ENCODE peak calls at places on chromosomes 6 and 20, in six cellular contexts. One of them, this sample, is unnamed.

GRCh38 chr6:144347933-144348332 is 62.8 kb downstream of the UTRN start:
- DNase-seq in natural killer cell: no peak
- DNase-seq in lung: no peak
- DNase-seq in GM06990: no peak
- DNase-seq in left ventricle myocardium inferior: no peak
- DNase-seq in HepG2: no peak
- DNase-seq in this sample: no peak

GRCh38 chr6:25173951-25174474 is 105.2 kb upstream of the CARMIL1 start:
- DNase-seq in left ventricle myocardium inferior: no peak
- DNase-seq in HepG2: peak
- DNase-seq in GM06990: no peak
- DNase-seq in natural killer cell: no peak
- DNase-seq in lung: no peak
- DNase-seq in this sample: no peak

GRCh38 chr20:1299522-1299921 is 29.4 kb downstream of the SDCBP2 start:
- DNase-seq in natural killer cell: no peak
- DNase-seq in GM06990: no peak
- DNase-seq in left ventricle myocardium inferior: no peak
- DNase-seq in HepG2: no peak
- DNase-seq in lung: no peak
- DNase-seq in this sample: no peak

GRCh38 chr20:48025061-48025515 is 239.8 kb upstream of the SULF2 start:
- DNase-seq in GM06990: no peak
- DNase-seq in natural killer cell: no peak
- DNase-seq in HepG2: no peak
- DNase-seq in left ventricle myocardium inferior: no peak
- DNase-seq in lung: no peak
- DNase-seq in this sample: no peak

GRCh38 chr6:53727748-53728147 is 62.2 kb upstream of the KLHL31 start:
- DNase-seq in GM06990: no peak
- DNase-seq in HepG2: no peak
- DNase-seq in lung: no peak
- DNase-seq in natural killer cell: no peak
- DNase-seq in left ventricle myocardium inferior: no peak
- DNase-seq in this sample: no peak

GRCh38 chr6:112468359-112468758 is 121.2 kb downstream of the RFPL4B start:
- DNase-seq in natural killer cell: no peak
- DNase-seq in left ventricle myocardium inferior: no peak
- DNase-seq in lung: no peak
- DNase-seq in GM06990: no peak
- DNase-seq in HepG2: no peak
- DNase-seq in this sample: no peak

GRCh38 chr20:4942336-4942735 is 59.0 kb downstream of the SLC23A2 start:
- DNase-seq in natural killer cell: no peak
- DNase-seq in lung: no peak
- DNase-seq in GM06990: no peak
- DNase-seq in HepG2: no peak
- DNase-seq in left ventricle myocardium inferior: no peak
- DNase-seq in this sample: no peak

GRCh38 chr6:168198302-168199180 is 119.5 kb upstream of the FRMD1 start:
- DNase-seq in natural killer cell: no peak
- DNase-seq in HepG2: no peak
- DNase-seq in lung: no peak
- DNase-seq in left ventricle myocardium inferior: no peak
- DNase-seq in GM06990: no peak
- DNase-seq in this sample: no peak

GRCh38 chr6:128600397-128600951 is 80.1 kb upstream of the PTPRK start:
- DNase-seq in natural killer cell: no peak
- DNase-seq in lung: no peak
- DNase-seq in HepG2: no peak
- DNase-seq in GM06990: peak
- DNase-seq in left ventricle myocardium inferior: no peak
- DNase-seq in this sample: no peak

GRCh38 chr20:24289737-24290481 is 179.5 kb upstream of the SYNDIG1 start:
- DNase-seq in lung: no peak
- DNase-seq in left ventricle myocardium inferior: no peak
- DNase-seq in natural killer cell: no peak
- DNase-seq in HepG2: no peak
- DNase-seq in GM06990: no peak
- DNase-seq in this sample: no peak

GRCh38 chr20:47181056-47181862 is 175.2 kb downstream of the ZMYND8 start:
- DNase-seq in lung: no peak
- DNase-seq in natural killer cell: no peak
- DNase-seq in GM06990: no peak
- DNase-seq in HepG2: peak
- DNase-seq in left ventricle myocardium inferior: no peak
- DNase-seq in this sample: no peak

GRCh38 chr6:23414204-23414501 is 711.9 kb upstream of the NRSN1 start:
- DNase-seq in left ventricle myocardium inferior: no peak
- DNase-seq in GM06990: peak
- DNase-seq in lung: no peak
- DNase-seq in HepG2: no peak
- DNase-seq in natural killer cell: no peak
- DNase-seq in this sample: no peak

GRCh38 chr6:109183109-109183508 is 87.8 kb downstream of the CEP57L1 start:
- DNase-seq in GM06990: no peak
- DNase-seq in HepG2: no peak
- DNase-seq in lung: no peak
- DNase-seq in left ventricle myocardium inferior: no peak
- DNase-seq in natural killer cell: no peak
- DNase-seq in this sample: no peak

GRCh38 chr6:135002229-135002844 is 52.3 kb downstream of the HBS1L start:
- DNase-seq in natural killer cell: no peak
- DNase-seq in lung: no peak
- DNase-seq in GM06990: peak
- DNase-seq in HepG2: peak
- DNase-seq in left ventricle myocardium inferior: no peak
- DNase-seq in this sample: no peak

GRCh38 chr20:36267605-36268500 is 31.6 kb downstream of the AAR2 start:
- DNase-seq in lung: no peak
- DNase-seq in natural killer cell: no peak
- DNase-seq in HepG2: no peak
- DNase-seq in GM06990: no peak
- DNase-seq in left ventricle myocardium inferior: no peak
- DNase-seq in this sample: no peak

GRCh38 chr6:15929685-15930084 is 199.2 kb upstream of the MYLIP start:
- DNase-seq in left ventricle myocardium inferior: no peak
- DNase-seq in HepG2: no peak
- DNase-seq in natural killer cell: no peak
- DNase-seq in lung: no peak
- DNase-seq in GM06990: no peak
- DNase-seq in this sample: no peak

GRCh38 chr6:56486681-56487080 is 156.0 kb downstream of the DST start:
- DNase-seq in left ventricle myocardium inferior: no peak
- DNase-seq in GM06990: no peak
- DNase-seq in HepG2: no peak
- DNase-seq in natural killer cell: no peak
- DNase-seq in lung: no peak
- DNase-seq in this sample: no peak

GRCh38 chr20:48791014-48791413 is 36.8 kb downstream of the PREX1 start:
- DNase-seq in lung: no peak
- DNase-seq in natural killer cell: no peak
- DNase-seq in HepG2: no peak
- DNase-seq in GM06990: no peak
- DNase-seq in left ventricle myocardium inferior: no peak
- DNase-seq in this sample: no peak

GRCh38 chr20:34954905-34955231 is 738 bp downstream of the GSS start:
- DNase-seq in lung: no peak
- DNase-seq in left ventricle myocardium inferior: no peak
- DNase-seq in GM06990: no peak
- DNase-seq in HepG2: peak
- DNase-seq in natural killer cell: no peak
- DNase-seq in this sample: no peak

GRCh38 chr6:42402184-42402583 is 49.5 kb downstream of the TRERF1 start:
- DNase-seq in HepG2: no peak
- DNase-seq in GM06990: peak
- DNase-seq in natural killer cell: no peak
- DNase-seq in lung: no peak
- DNase-seq in left ventricle myocardium inferior: no peak
- DNase-seq in this sample: no peak

GRCh38 chr6:138063726-138064125 is 43.5 kb downstream of the PERP start:
- DNase-seq in lung: no peak
- DNase-seq in natural killer cell: no peak
- DNase-seq in HepG2: no peak
- DNase-seq in GM06990: no peak
- DNase-seq in left ventricle myocardium inferior: no peak
- DNase-seq in this sample: no peak

GRCh38 chr6:134870677-134871498 is 79.0 kb downstream of the ALDH8A1 start:
- DNase-seq in natural killer cell: no peak
- DNase-seq in lung: no peak
- DNase-seq in left ventricle myocardium inferior: no peak
- DNase-seq in GM06990: peak
- DNase-seq in HepG2: no peak
- DNase-seq in this sample: no peak

GRCh38 chr6:100906325-100906724 is 25.2 kb upstream of the ASCC3 start:
- DNase-seq in GM06990: no peak
- DNase-seq in HepG2: no peak
- DNase-seq in lung: no peak
- DNase-seq in natural killer cell: no peak
- DNase-seq in left ventricle myocardium inferior: no peak
- DNase-seq in this sample: no peak
- TF ChIP-seq CTCF in GM06990: no peak
- TF ChIP-seq CTCF in HepG2: no peak
- TF ChIP-seq CTCF in lung: no peak
- TF ChIP-seq CTCF in natural killer cell: no peak
- TF ChIP-seq CTCF in left ventricle myocardium inferior: no peak
- TF ChIP-seq CTCF in this sample: no peak

GRCh38 chr20:17655286-17655651 is 26.8 kb downstream of the RRBP1 start:
- DNase-seq in natural killer cell: no peak
- DNase-seq in lung: no peak
- DNase-seq in left ventricle myocardium inferior: no peak
- DNase-seq in GM06990: no peak
- DNase-seq in HepG2: no peak
- DNase-seq in this sample: no peak
- TF ChIP-seq CTCF in natural killer cell: no peak
- TF ChIP-seq CTCF in lung: no peak
- TF ChIP-seq CTCF in left ventricle myocardium inferior: peak
- TF ChIP-seq CTCF in GM06990: no peak
- TF ChIP-seq CTCF in HepG2: no peak
- TF ChIP-seq CTCF in this sample: no peak

GRCh38 chr20:45545351-45545750 is 1.9 kb downstream of the EPPIN start:
- DNase-seq in lung: no peak
- DNase-seq in GM06990: no peak
- DNase-seq in HepG2: no peak
- DNase-seq in natural killer cell: no peak
- DNase-seq in left ventricle myocardium inferior: no peak
- DNase-seq in this sample: no peak

GRCh38 chr20:45548410-45548809 is 1.2 kb upstream of the EPPIN start:
- DNase-seq in left ventricle myocardium inferior: no peak
- DNase-seq in lung: no peak
- DNase-seq in GM06990: no peak
- DNase-seq in natural killer cell: no peak
- DNase-seq in HepG2: no peak
- DNase-seq in this sample: no peak

GRCh38 chr20:45550765-45551164 is 3.6 kb upstream of the EPPIN start:
- DNase-seq in HepG2: no peak
- DNase-seq in left ventricle myocardium inferior: no peak
- DNase-seq in natural killer cell: no peak
- DNase-seq in GM06990: no peak
- DNase-seq in lung: no peak
- DNase-seq in this sample: no peak

GRCh38 chr20:45547206-45547770 is at the start of gene EPPIN:
- DNase-seq in left ventricle myocardium inferior: no peak
- DNase-seq in GM06990: no peak
- DNase-seq in natural killer cell: no peak
- DNase-seq in lung: no peak
- DNase-seq in HepG2: no peak
- DNase-seq in this sample: no peak

DNA sequence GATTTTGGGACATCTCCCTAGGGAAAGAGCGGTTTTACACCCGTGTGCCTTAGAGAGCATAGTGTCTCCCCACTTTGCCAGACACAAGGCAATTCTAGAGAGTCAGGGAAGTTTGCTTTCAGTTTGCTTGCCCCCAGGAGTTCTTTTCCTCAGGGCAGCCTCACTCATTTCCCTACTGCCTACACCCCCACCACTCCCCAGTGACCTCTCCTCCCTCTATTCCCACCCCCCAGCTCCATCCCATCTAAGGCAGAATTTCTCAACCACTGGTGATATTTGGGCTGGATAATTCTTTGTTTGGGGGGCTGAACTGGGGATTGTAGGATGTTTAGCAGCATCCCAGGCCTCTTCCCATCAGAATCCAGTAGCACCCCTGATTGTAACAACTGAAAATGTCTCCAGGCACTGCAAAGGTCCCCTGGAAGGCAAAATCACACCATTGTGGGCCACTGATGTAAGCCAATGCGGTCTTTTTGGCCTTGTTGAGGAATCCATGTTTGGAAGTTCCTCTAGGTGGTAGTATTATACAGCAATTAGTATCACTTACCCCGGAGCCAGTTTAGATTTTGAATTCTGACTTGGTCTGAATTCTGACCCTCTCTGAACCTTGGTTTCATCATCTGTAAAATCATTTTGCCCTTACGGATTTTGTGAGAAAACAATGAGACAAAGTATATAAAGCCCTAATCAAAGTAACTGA is 1.3 kb downstream of the EPPIN start:
- DNase-seq in lung: no peak
- DNase-seq in natural killer cell: no peak
- DNase-seq in GM06990: no peak
- DNase-seq in HepG2: peak
- DNase-seq in left ventricle myocardium inferior: no peak
- DNase-seq in this sample: no peak
- TF ChIP-seq CTCF in lung: no peak
- TF ChIP-seq CTCF in natural killer cell: no peak
- TF ChIP-seq CTCF in GM06990: no peak
- TF ChIP-seq CTCF in HepG2: peak
- TF ChIP-seq CTCF in left ventricle myocardium inferior: peak
- TF ChIP-seq CTCF in this sample: peak

DNA sequence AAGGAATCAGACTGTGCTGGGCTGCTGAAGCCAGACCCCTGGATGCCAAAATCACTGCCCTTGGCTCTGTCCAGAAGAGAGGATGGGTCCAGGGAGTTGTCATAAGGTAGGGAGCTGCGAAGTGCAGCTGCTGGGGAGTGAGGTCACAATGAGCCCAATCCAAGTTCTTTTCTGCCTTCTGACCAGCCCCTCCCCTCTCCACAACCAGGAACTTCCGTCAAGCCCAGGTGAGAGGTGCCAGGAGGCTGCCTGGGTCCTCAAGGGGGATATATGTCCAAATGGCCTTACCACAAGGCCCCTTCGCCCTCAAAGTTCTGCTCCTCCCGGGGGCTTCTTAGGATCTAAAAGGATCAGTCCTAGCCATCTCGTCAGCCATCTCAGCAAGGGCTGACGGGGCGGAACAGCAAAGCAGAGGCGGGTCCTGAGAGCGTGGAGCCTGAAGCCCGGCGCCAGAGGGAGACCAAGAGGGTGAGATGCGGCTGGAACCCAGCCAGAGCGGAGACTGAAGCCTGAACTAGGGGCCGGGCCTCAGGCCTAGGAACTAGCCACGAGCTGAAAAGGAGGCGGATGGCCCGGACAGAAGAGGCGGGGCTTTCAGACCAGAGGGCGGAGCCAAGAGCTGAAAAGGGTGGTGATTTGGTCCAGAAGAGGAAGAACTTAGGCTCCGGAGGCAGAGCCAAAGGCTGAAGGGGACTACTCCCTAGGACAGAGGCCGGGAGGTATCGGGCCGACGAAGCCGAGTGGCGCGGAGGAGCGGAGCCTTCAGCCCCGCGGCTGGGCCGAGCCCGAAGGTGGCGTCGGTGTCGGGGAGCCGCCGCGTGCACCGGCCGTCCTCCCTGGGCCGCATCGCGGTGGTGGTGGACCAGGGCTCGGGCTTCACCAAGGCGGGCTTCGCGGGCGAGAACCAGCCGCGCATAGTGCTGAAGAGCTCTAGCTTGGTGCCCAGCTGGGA is at the start of gene ACTL10:
- DNase-seq in GM06990: peak
- DNase-seq in natural killer cell: peak
- DNase-seq in left ventricle myocardium inferior: peak
- DNase-seq in lung: peak
- DNase-seq in HepG2: no peak
- DNase-seq in this sample: peak
- TF ChIP-seq CTCF in GM06990: peak
- TF ChIP-seq CTCF in natural killer cell: no peak
- TF ChIP-seq CTCF in left ventricle myocardium inferior: peak
- TF ChIP-seq CTCF in lung: no peak
- TF ChIP-seq CTCF in HepG2: no peak
- TF ChIP-seq CTCF in this sample: peak